ENCODE peak calls at places on chromosomes 13 and 19, in four cellular contexts. One of them, this sample, is unnamed.

GRCh38 chr13:113863511-113864302 is at the start of gene GAS6:
- DNase-seq in astrocyte of the spinal cord: peak; percentile 33
- DNase-seq in coronary artery: peak; percentile 81
- DNase-seq in AG09309: no peak
- DNase-seq in this sample: no peak

GRCh38 chr13:110340812-110341444 is 33.8 kb downstream of the COL4A2 start:
- DNase-seq in astrocyte of the spinal cord: peak; percentile 80
- DNase-seq in coronary artery: peak; percentile 98
- DNase-seq in AG09309: no peak
- DNase-seq in this sample: peak; percentile 93

GRCh38 chr19:38683393-38684077 is 36.1 kb downstream of the ACTN4 start:
- DNase-seq in astrocyte of the spinal cord: peak; percentile 97
- DNase-seq in coronary artery: peak; percentile 88
- DNase-seq in AG09309: no peak
- DNase-seq in this sample: peak; percentile 95

GRCh38 chr13:93834051-93834450 is 607.4 kb downstream of the GPC6 start:
- DNase-seq in astrocyte of the spinal cord: no peak
- DNase-seq in coronary artery: no peak
- DNase-seq in AG09309: no peak
- DNase-seq in this sample: no peak

GRCh38 chr13:80630685-80631121 is 289.8 kb upstream of the SPRY2 start:
- DNase-seq in astrocyte of the spinal cord: peak; percentile 33
- DNase-seq in coronary artery: no peak
- DNase-seq in AG09309: no peak
- DNase-seq in this sample: peak; percentile 23

GRCh38 chr13:75486146-75486545 is 4.2 kb upstream of the TBC1D4 start:
- DNase-seq in astrocyte of the spinal cord: no peak
- DNase-seq in coronary artery: no peak
- DNase-seq in AG09309: no peak
- DNase-seq in this sample: no peak

GRCh38 chr13:103161476-103161875 is 95.3 kb upstream of the SLC10A2 start:
- DNase-seq in astrocyte of the spinal cord: no peak
- DNase-seq in coronary artery: no peak
- DNase-seq in AG09309: no peak
- DNase-seq in this sample: no peak

GRCh38 chr13:54232700-54233099 is 1204.1 kb downstream of the OLFM4 start:
- DNase-seq in astrocyte of the spinal cord: no peak
- DNase-seq in coronary artery: no peak
- DNase-seq in AG09309: no peak
- DNase-seq in this sample: no peak

GRCh38 chr13:99956473-99957349 is 14.9 kb downstream of the ZIC5 start:
- DNase-seq in astrocyte of the spinal cord: no peak
- DNase-seq in coronary artery: peak; percentile 62
- DNase-seq in AG09309: no peak
- DNase-seq in this sample: no peak

GRCh38 chr19:42343344-42344110 is 18.1 kb downstream of the MEGF8 start:
- DNase-seq in astrocyte of the spinal cord: no peak
- DNase-seq in coronary artery: no peak
- DNase-seq in AG09309: no peak
- DNase-seq in this sample: no peak

GRCh38 chr13:19860884-19861655 is 2.4 kb downstream of the ZMYM5 start:
- DNase-seq in astrocyte of the spinal cord: peak; percentile 64
- DNase-seq in coronary artery: no peak
- DNase-seq in AG09309: no peak
- DNase-seq in this sample: peak; percentile 48

GRCh38 chr13:95957331-95957730 is 95.9 kb downstream of the UGGT2 start:
- DNase-seq in astrocyte of the spinal cord: no peak
- DNase-seq in coronary artery: no peak
- DNase-seq in AG09309: no peak
- DNase-seq in this sample: no peak

GRCh38 chr13:51240888-51241475 is 18.8 kb downstream of the FAM124A start:
- DNase-seq in astrocyte of the spinal cord: no peak
- DNase-seq in coronary artery: no peak
- DNase-seq in AG09309: no peak
- DNase-seq in this sample: no peak

GRCh38 chr19:32022946-32023832 is 322.2 kb upstream of the ZNF507 start:
- DNase-seq in astrocyte of the spinal cord: no peak
- DNase-seq in coronary artery: no peak
- DNase-seq in AG09309: no peak
- DNase-seq in this sample: no peak

GRCh38 chr19:9043524-9043923 is 33.3 kb upstream of the MUC16 start:
- DNase-seq in astrocyte of the spinal cord: no peak
- DNase-seq in coronary artery: no peak
- DNase-seq in AG09309: no peak
- DNase-seq in this sample: no peak

GRCh38 chr13:110616103-110617101 is 1.1 kb downstream of the NAXD start:
- DNase-seq in astrocyte of the spinal cord: peak; percentile 34
- DNase-seq in coronary artery: peak; percentile 78
- DNase-seq in AG09309: no peak
- DNase-seq in this sample: peak; percentile 45

GRCh38 chr19:31015778-31016177 is 333.5 kb downstream of the TSHZ3 start:
- DNase-seq in astrocyte of the spinal cord: no peak
- DNase-seq in coronary artery: no peak
- DNase-seq in AG09309: no peak
- DNase-seq in this sample: no peak

GRCh38 chr13:110944121-110944967 is 29.5 kb upstream of the ANKRD10 start:
- DNase-seq in astrocyte of the spinal cord: peak; percentile 59
- DNase-seq in coronary artery: peak; percentile 54
- DNase-seq in AG09309: peak; percentile 31
- DNase-seq in this sample: peak; percentile 52

GRCh38 chr13:66033924-66034323 is 1196.2 kb downstream of the PCDH9 start:
- DNase-seq in astrocyte of the spinal cord: no peak
- DNase-seq in coronary artery: no peak
- DNase-seq in AG09309: no peak
- DNase-seq in this sample: no peak

GRCh38 chr19:4327252-4327876 is 11.3 kb downstream of the STAP2 start:
- DNase-seq in astrocyte of the spinal cord: peak; percentile 63
- DNase-seq in coronary artery: peak; percentile 83
- DNase-seq in AG09309: no peak
- DNase-seq in this sample: peak; percentile 82

GRCh38 chr19:4326215-4326836 is 12.3 kb downstream of the STAP2 start:
- DNase-seq in astrocyte of the spinal cord: no peak
- DNase-seq in coronary artery: no peak
- DNase-seq in AG09309: no peak
- DNase-seq in this sample: no peak

GRCh38 chr19:4326837-4327251 is 11.8 kb downstream of the STAP2 start:
- DNase-seq in astrocyte of the spinal cord: no peak
- DNase-seq in coronary artery: no peak
- DNase-seq in AG09309: no peak
- DNase-seq in this sample: no peak

GRCh38 chr19:4328243-4328990 is 10.2 kb downstream of the STAP2 start:
- DNase-seq in astrocyte of the spinal cord: peak; percentile 96
- DNase-seq in coronary artery: peak; percentile 94
- DNase-seq in AG09309: no peak
- DNase-seq in this sample: peak; percentile 96

GRCh38 chr19:4327877-4328242 is 10.8 kb downstream of the STAP2 start:
- DNase-seq in astrocyte of the spinal cord: no peak
- DNase-seq in coronary artery: no peak
- DNase-seq in AG09309: no peak
- DNase-seq in this sample: no peak
- TF ChIP-seq CTCF in astrocyte of the spinal cord: no peak
- TF ChIP-seq CTCF in coronary artery: no peak
- TF ChIP-seq CTCF in AG09309: no peak
- TF ChIP-seq CTCF in this sample: no peak

GRCh38 chr13:42215578-42216421 is 56.2 kb upstream of the AKAP11 start:
- DNase-seq in astrocyte of the spinal cord: peak; percentile 60
- DNase-seq in coronary artery: no peak
- DNase-seq in AG09309: no peak
- DNase-seq in this sample: peak; percentile 38
- H3K4me3 ChIP-seq in astrocyte of the spinal cord: no peak overlapping the region
- H3K4me3 ChIP-seq in coronary artery: no peak overlapping the region
- H3K4me3 ChIP-seq in AG09309: no peak overlapping the region
- H3K4me3 ChIP-seq in this sample: no peak overlapping the region

DNA sequence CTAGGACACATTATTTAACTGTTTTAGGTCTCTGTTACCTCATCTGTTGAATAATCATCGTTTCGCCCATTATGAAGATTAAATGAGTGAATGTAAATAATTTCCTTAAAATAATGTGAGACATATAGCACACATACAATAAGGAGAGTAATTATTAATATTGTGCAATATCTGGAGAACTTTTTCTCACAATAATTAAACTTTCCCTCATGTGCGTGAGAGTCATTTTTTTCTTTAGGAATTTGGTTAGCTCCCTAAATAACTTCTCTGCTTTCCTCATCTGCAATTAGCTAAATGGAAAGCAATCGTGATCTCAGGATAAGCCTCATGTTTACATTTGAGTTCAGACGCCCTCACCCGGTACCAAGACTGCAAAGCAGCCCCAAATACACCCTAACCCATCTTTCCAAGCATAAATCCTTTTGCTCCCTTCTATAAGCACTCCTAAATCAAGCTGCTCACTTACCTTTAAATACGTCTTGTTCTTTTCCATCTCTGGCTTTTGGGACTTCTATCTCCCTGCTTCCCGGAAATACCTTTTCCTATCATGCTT is 78.8 kb downstream of the MZT1 start:
- DNase-seq in astrocyte of the spinal cord: no peak
- DNase-seq in coronary artery: no peak
- DNase-seq in AG09309: no peak
- DNase-seq in this sample: no peak
- TF ChIP-seq CTCF in astrocyte of the spinal cord: peak; percentile 29
- TF ChIP-seq CTCF in coronary artery: no peak
- TF ChIP-seq CTCF in AG09309: no peak
- TF ChIP-seq CTCF in this sample: peak; percentile 47

DNA sequence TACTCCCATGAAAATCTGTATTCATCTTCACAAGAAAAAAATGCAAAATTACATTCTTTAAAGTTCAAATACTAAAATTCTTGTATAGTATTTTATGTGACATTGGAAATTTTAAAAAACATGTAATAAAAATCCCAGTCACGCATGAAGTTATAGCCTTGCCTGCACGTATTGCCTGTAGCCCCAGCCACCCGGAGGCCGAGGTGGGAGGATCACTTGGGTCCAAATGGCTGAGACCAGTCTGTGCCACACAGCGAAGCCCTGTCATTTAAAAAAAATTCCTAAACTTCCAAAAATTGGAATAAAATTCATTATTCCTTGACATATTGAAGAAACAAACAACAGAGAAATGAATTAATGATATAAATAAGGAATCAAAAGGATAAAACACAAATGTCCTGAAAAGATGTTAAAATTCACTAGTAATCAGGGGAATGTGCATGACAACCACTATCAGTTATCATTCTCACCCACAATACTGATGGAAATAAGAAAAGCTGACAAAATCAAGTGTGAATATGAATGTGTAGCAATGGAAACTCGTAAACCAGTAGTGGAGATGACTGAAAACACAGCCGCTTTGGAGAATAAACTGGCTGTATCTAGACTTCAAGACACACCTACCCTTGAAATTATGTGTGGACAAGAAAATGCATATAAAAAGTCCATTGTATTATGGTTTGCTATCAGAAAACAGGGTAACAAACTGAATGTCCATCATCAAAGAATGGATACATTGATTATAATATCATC is 7.5 kb downstream of the CARD8 start:
- DNase-seq in astrocyte of the spinal cord: no peak
- DNase-seq in coronary artery: no peak
- DNase-seq in AG09309: no peak
- DNase-seq in this sample: no peak
- H3K4me3 ChIP-seq in astrocyte of the spinal cord: no peak overlapping the region
- H3K4me3 ChIP-seq in coronary artery: peak overlapping the region; percentile 43
- H3K4me3 ChIP-seq in AG09309: no peak overlapping the region
- H3K4me3 ChIP-seq in this sample: no peak overlapping the region

DNA sequence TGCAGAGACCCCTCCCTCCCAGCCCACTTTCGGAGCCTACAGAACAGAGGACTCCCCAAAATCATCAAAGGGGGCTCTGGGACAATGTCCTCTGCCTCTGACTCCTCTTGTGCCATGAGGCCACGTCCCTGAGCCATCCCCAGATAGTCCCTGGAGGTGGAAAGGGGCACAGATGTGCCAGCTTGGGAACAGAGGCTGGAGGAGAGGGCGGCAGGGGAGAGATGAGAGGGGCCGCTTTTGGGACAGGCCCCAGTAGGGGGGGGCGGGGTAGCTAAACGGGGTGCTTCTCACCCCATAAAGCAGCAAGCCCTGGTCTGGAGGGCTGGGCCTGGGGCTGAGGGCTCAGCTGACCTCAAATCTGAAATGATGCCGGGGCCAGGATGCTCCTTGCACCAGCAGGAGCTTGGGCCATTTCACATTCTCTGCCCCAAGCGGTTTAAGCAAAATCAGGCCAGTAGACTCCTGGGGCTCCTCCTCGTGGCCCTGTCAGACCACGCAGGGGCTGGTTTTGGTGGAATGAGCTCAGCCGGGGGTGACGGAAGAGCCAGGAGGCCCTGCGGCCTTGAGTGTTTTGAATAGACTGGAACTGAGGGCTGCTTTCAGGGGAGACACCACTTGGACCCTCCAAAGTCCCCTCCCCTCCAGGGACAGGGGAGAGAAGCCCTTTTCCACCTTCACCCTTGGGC is 27.1 kb downstream of the ONECUT3 start:
- DNase-seq in astrocyte of the spinal cord: no peak
- DNase-seq in coronary artery: no peak
- DNase-seq in AG09309: no peak
- DNase-seq in this sample: no peak
- TF ChIP-seq CTCF in astrocyte of the spinal cord: peak; percentile 24
- TF ChIP-seq CTCF in coronary artery: no peak
- TF ChIP-seq CTCF in AG09309: no peak
- TF ChIP-seq CTCF in this sample: peak; percentile 52

GRCh38 chr13:35957174-35957867 is 173.9 kb downstream of the DCLK1 start:
- DNase-seq in astrocyte of the spinal cord: no peak
- DNase-seq in coronary artery: no peak
- DNase-seq in AG09309: peak; percentile 60
- DNase-seq in this sample: no peak

GRCh38 chr13:35957996-35958395 is 173.2 kb downstream of the DCLK1 start:
- DNase-seq in astrocyte of the spinal cord: no peak
- DNase-seq in coronary artery: no peak
- DNase-seq in AG09309: no peak
- DNase-seq in this sample: no peak

GRCh38 chr13:35954207-35954560 is 177.0 kb downstream of the DCLK1 start:
- DNase-seq in astrocyte of the spinal cord: no peak
- DNase-seq in coronary artery: no peak
- DNase-seq in AG09309: no peak
- DNase-seq in this sample: no peak

GRCh38 chr13:35956074-35956473 is 175.1 kb downstream of the DCLK1 start:
- DNase-seq in astrocyte of the spinal cord: no peak
- DNase-seq in coronary artery: no peak
- DNase-seq in AG09309: no peak
- DNase-seq in this sample: no peak

GRCh38 chr13:35953537-35954206 is 177.5 kb downstream of the DCLK1 start:
- DNase-seq in astrocyte of the spinal cord: peak; percentile 91
- DNase-seq in coronary artery: peak; percentile 82
- DNase-seq in AG09309: peak; percentile 85
- DNase-seq in this sample: peak; percentile 89
- H3K4me3 ChIP-seq in astrocyte of the spinal cord: peak overlapping the region; percentile 26
- H3K4me3 ChIP-seq in coronary artery: peak overlapping the region; percentile 44
- H3K4me3 ChIP-seq in AG09309: no peak overlapping the region
- H3K4me3 ChIP-seq in this sample: peak overlapping the region; percentile 35

GRCh38 chr19:14091885-14092462 is 1.4 kb upstream of the SAMD1 start:
- DNase-seq in astrocyte of the spinal cord: no peak
- DNase-seq in coronary artery: no peak
- DNase-seq in AG09309: no peak
- DNase-seq in this sample: no peak

GRCh38 chr19:14093117-14093784 is 2.7 kb upstream of the SAMD1 start:
- DNase-seq in astrocyte of the spinal cord: no peak
- DNase-seq in coronary artery: no peak
- DNase-seq in AG09309: no peak
- DNase-seq in this sample: no peak

GRCh38 chr19:14097532-14098151 is 7.1 kb upstream of the SAMD1 start:
- DNase-seq in astrocyte of the spinal cord: no peak
- DNase-seq in coronary artery: no peak
- DNase-seq in AG09309: no peak
- DNase-seq in this sample: no peak

GRCh38 chr19:14094854-14095253 is 4.3 kb upstream of the SAMD1 start:
- DNase-seq in astrocyte of the spinal cord: no peak
- DNase-seq in coronary artery: no peak
- DNase-seq in AG09309: no peak
- DNase-seq in this sample: no peak

GRCh38 chr19:14096272-14096992 is 5.9 kb upstream of the SAMD1 start:
- DNase-seq in astrocyte of the spinal cord: no peak
- DNase-seq in coronary artery: no peak
- DNase-seq in AG09309: no peak
- DNase-seq in this sample: no peak
- TF ChIP-seq CTCF in astrocyte of the spinal cord: peak; percentile 19
- TF ChIP-seq CTCF in coronary artery: no peak
- TF ChIP-seq CTCF in AG09309: no peak
- TF ChIP-seq CTCF in this sample: peak; percentile 36

This sample was measured in brain microvascular endothelial cell.